ENCODE peak calls at places on chromosomes 12 and 14, in four cellular contexts. A is AG04450, D is left ventricle myocardium inferior, B is HAP-1. E is an unnamed sample.

GRCh38 chr14:24473211-24473610 is 30.6 kb upstream of the SDR39U1 start:
- DNase-seq in A (no peak), D (no peak), B (no peak), E (no peak)

GRCh38 chr14:65335548-65335947 is 77.0 kb upstream of the FUT8 start:
- DNase-seq in A (no peak), D (no peak), B (no peak), E (no peak)

GRCh38 chr12:1885605-1886245 is 32.7 kb downstream of the CACNA2D4 start:
- DNase-seq in A (no peak), D (no peak), B (no peak), E (no peak)

GRCh38 chr12:108302471-108303311 is 36.4 kb downstream of the CMKLR1 start:
- DNase-seq in A (no peak), D (peak), B (peak), E (no peak)

GRCh38 chr12:71772728-71773127 is 18.1 kb downstream of the RAB21 start:
- DNase-seq in A (no peak), D (no peak), B (no peak), E (no peak)

GRCh38 chr12:75479963-75480461 is 543 bp upstream of the GLIPR1 start:
- DNase-seq in A (no peak), D (no peak), B (no peak), E (no peak)

GRCh38 chr12:108360057-108360456 is 20.9 kb upstream of the CMKLR1 start:
- DNase-seq in A (no peak), D (no peak), B (no peak), E (no peak)

GRCh38 chr14:25032092-25032784 is 17.7 kb downstream of the STXBP6 start:
- DNase-seq in A (no peak), D (no peak), B (no peak), E (peak)

GRCh38 chr12:116483959-116484699 is 75.1 kb upstream of the MAP1LC3B2 start:
- DNase-seq in A (no peak), D (peak), B (no peak), E (no peak)

GRCh38 chr12:132596016-132596415 is 14.4 kb downstream of the LRCOL1 start:
- DNase-seq in A (no peak), D (no peak), B (no peak), E (no peak)

GRCh38 chr12:76422878-76423438 is 74.7 kb upstream of the BBS10 start:
- DNase-seq in A (peak), D (no peak), B (no peak), E (no peak)

GRCh38 chr14:20489093-20489994 is 16.0 kb upstream of the RNASE10 start:
- DNase-seq in A (no peak), D (no peak), B (no peak), E (peak)

GRCh38 chr12:9872743-9873142 is 3.6 kb upstream of the CLEC2B start:
- DNase-seq in A (no peak), D (no peak), B (peak), E (no peak)

GRCh38 chr12:107998863-107999262 is 130.2 kb upstream of the WSCD2 start:
- DNase-seq in A (no peak), D (no peak), B (no peak), E (no peak)

GRCh38 chr14:105857223-105857815 is 330.9 kb downstream of the TMEM121 start:
- DNase-seq in A (no peak), D (peak), B (no peak), E (no peak)

GRCh38 chr12:132428872-132429121 is 61.2 kb upstream of the FBRSL1 start:
- DNase-seq in A (no peak), D (no peak), B (no peak), E (no peak)

GRCh38 chr12:6700646-6701051 is at the start of gene PIANP:
- DNase-seq in A (no peak), D (peak), B (peak), E (no peak)

GRCh38 chr14:46063872-46064271 is 587.7 kb downstream of the RPL10L start:
- DNase-seq in A (no peak), D (no peak), B (no peak), E (no peak)

GRCh38 chr12:48717252-48717695 is 767 bp upstream of the CCNT1 start:
- DNase-seq in A (no peak), D (no peak), B (no peak), E (peak)

GRCh38 chr14:92443167-92443566 is 70.4 kb upstream of the RIN3 start:
- DNase-seq in A (no peak), D (no peak), B (no peak), E (no peak)

GRCh38 chr12:7129647-7130536 is at the start of gene CLSTN3:
- DNase-seq in A (no peak), D (peak), B (peak), E (peak)

GRCh38 chr12:120866143-120866542 is 38.0 kb downstream of the SPPL3 start:
- DNase-seq in A (no peak), D (no peak), B (no peak), E (no peak)

GRCh38 chr12:26242683-26243082 is 47.3 kb downstream of the SSPN start:
- DNase-seq in A (no peak), D (no peak), B (no peak), E (no peak)

GRCh38 chr12:107325075-107325474 is 231.7 kb upstream of the CRY1 start:
- DNase-seq in A (no peak), D (no peak), B (no peak), E (no peak)

GRCh38 chr12:43676183-43676813 is 82.3 kb downstream of the PUS7L start:
- DNase-seq in A (no peak), D (no peak), B (peak), E (peak)

GRCh38 chr12:66329941-66330340 is 27.6 kb downstream of the HELB start:
- DNase-seq in A (no peak), D (no peak), B (no peak), E (no peak)

GRCh38 chr12:27665704-27666103 is 30.5 kb upstream of the REP15 start:
- DNase-seq in A (no peak), D (no peak), B (no peak), E (no peak)

GRCh38 chr14:64705406-64706118 is 1.3 kb downstream of the PLEKHG3 start:
- DNase-seq in A (no peak), D (no peak), B (peak), E (no peak)

GRCh38 chr14:92590941-92591340 is 77.4 kb downstream of the RIN3 start:
- DNase-seq in A (no peak), D (no peak), B (no peak), E (no peak)

GRCh38 chr14:51977075-51977474 is 12.3 kb upstream of the RTRAF start:
- DNase-seq in A (no peak), D (no peak), B (no peak), E (no peak)

GRCh38 chr12:22740656-22741350 is 115.8 kb downstream of the ETNK1 start:
- DNase-seq in A (no peak), D (no peak), B (peak), E (no peak)

GRCh38 chr12:65596514-65597010 is 227.7 kb upstream of the HMGA2 start:
- DNase-seq in A (no peak), D (no peak), B (no peak), E (no peak)

GRCh38 chr12:45794422-45794821 is 64.9 kb downstream of the ARID2 start:
- DNase-seq in A (no peak), D (no peak), B (no peak), E (no peak)

GRCh38 chr14:44971459-44971858 is 9.5 kb downstream of the TOGARAM1 start:
- DNase-seq in A (no peak), D (no peak), B (no peak), E (no peak)

GRCh38 chr14:44970907-44971306 is 8.9 kb downstream of the TOGARAM1 start:
- DNase-seq in A (no peak), D (no peak), B (no peak), E (no peak)

GRCh38 chr14:44963775-44964380 is 1.9 kb downstream of the TOGARAM1 start:
- DNase-seq in A (no peak), D (no peak), B (peak), E (no peak)

GRCh38 chr14:44962573-44963528 is 861 bp downstream of the TOGARAM1 start:
- DNase-seq in A (peak), D (peak), B (peak), E (no peak)

DNA sequence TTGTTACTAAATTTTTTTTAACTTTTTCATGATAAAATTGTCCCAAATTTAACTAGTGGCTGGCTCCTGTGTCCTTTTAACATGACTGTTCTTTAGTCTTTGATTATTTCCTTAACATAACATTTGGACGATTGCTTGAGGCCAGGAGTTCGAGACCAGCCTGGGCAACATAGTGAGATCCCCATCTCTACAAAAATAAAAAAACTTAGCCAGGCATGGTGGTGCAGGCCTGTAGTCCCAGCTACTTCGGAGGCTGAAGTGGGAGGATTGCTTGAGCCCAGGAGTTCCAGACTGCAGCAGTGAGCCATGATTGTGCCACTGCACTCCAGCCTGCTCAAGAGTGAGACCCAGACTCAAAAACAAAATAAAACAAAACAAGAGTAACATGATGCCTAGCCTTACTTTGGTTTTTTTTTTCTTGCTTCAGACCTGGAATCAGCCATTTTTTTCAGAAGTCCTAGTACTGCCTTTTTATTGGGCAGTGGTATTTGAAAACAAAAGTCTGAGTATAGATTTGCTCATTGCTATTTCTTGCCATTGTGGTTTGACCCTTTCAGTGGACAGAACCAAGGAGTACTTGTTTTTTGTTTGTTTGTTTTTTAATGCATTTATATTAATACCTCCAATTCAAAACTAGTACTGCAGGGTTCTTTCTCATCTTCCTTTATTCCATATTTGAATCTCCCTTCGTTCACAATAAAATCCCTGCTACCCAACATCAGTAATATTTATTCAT is 4.8 kb downstream of the TOGARAM1 start:
- DNase-seq in A (no peak), D (no peak), B (no peak), E (no peak)
- H3K4me3 ChIP-seq in A (peak), D (peak), B (peak), E (no peak)

GRCh38 chr12:69329669-69330428 is 18.3 kb upstream of the LYZ start:
- DNase-seq in A (no peak), D (no peak), B (no peak), E (no peak)
- H3K4me3 ChIP-seq in A (no peak), D (no peak), B (no peak), E (no peak)

GRCh38 chr14:98770151-98770550 is 501.8 kb downstream of the BCL11B start:
- DNase-seq in A (no peak), D (no peak), B (no peak), E (no peak)
- H3K4me3 ChIP-seq in A (no peak), D (no peak), B (no peak), E (no peak)

GRCh38 chr12:51240971-51241370 is 2.3 kb downstream of the DAZAP2 start:
- DNase-seq in A (peak), D (no peak), B (no peak), E (no peak)

GRCh38 chr12:51244269-51244668 is 5.6 kb downstream of the DAZAP2 start:
- DNase-seq in A (no peak), D (no peak), B (no peak), E (no peak)

GRCh38 chr12:51238510-51239334 is at the start of gene DAZAP2:
- DNase-seq in A (peak), D (peak), B (peak), E (peak)

GRCh38 chr12:51242896-51243295 is 4.3 kb downstream of the DAZAP2 start:
- DNase-seq in A (no peak), D (no peak), B (no peak), E (no peak)

GRCh38 chr12:51242150-51242549 is 3.5 kb downstream of the DAZAP2 start:
- DNase-seq in A (no peak), D (peak), B (no peak), E (no peak)
- H3K4me3 ChIP-seq in A (no peak), D (no peak), B (no peak), E (no peak)

GRCh38 chr12:102349079-102349478 is 131.3 kb downstream of the IGF1 start:
- DNase-seq in A (no peak), D (no peak), B (no peak), E (no peak)
- H3K4me3 ChIP-seq in A (no peak), D (no peak), B (no peak), E (no peak)

GRCh38 chr12:112421363-112421762 is 2.6 kb downstream of the PTPN11 start:
- DNase-seq in A (no peak), D (no peak), B (no peak), E (no peak)
- H3K4me3 ChIP-seq in A (no peak), D (no peak), B (no peak), E (no peak)

DNA sequence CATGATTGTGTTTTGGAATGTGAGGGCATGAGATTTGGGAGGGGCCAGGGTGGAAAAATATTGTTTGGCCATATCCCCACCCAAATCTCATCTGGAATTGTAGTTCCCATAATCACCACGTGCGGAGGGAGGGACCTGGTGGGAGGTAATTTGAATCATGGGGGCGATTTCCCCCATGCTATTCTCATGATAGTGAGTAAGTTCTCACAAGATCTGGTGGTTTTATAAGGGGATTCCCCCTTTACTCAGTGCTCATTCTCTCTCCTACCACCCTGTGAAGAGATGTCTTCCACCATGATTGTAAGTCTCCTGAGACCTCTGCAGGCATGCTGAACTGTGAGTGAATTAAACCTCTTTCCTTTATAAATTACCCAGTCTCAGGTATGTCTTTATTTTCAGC is 15.7 kb downstream of the OR10P1 start:
- DNase-seq in A (no peak), D (no peak), B (no peak), E (no peak)
- H3K4me3 ChIP-seq in A (no peak), D (no peak), B (no peak), E (no peak)

GRCh38 chr14:101459392-101459900 is 101.8 kb upstream of the DIO3 start:
- DNase-seq in A (no peak), D (no peak), B (no peak), E (no peak)
- H3K4me3 ChIP-seq in A (no peak), D (peak), B (no peak), E (no peak)

DNA sequence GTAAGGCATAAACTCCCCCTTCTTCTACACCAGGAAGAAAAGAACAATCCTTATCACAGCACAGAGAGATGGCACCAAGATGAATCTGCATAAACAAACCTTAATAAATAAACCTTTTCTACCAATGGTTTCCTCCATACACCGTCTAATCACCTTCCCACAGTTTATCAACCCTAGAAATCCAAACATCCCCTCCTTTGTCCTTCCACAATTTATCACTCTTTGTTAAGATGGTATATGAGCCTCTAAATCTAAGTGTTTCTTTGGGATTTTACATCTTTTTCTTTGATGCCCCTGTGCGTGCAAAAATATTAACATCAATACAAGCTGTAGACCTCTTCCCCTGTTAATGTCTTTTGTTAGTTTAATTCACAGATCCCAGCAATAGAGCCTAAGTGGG is 12.5 kb downstream of the DICER1 start:
- DNase-seq in A (no peak), D (no peak), B (no peak), E (no peak)
- H3K4me3 ChIP-seq in A (no peak), D (no peak), B (no peak), E (no peak)

DNA sequence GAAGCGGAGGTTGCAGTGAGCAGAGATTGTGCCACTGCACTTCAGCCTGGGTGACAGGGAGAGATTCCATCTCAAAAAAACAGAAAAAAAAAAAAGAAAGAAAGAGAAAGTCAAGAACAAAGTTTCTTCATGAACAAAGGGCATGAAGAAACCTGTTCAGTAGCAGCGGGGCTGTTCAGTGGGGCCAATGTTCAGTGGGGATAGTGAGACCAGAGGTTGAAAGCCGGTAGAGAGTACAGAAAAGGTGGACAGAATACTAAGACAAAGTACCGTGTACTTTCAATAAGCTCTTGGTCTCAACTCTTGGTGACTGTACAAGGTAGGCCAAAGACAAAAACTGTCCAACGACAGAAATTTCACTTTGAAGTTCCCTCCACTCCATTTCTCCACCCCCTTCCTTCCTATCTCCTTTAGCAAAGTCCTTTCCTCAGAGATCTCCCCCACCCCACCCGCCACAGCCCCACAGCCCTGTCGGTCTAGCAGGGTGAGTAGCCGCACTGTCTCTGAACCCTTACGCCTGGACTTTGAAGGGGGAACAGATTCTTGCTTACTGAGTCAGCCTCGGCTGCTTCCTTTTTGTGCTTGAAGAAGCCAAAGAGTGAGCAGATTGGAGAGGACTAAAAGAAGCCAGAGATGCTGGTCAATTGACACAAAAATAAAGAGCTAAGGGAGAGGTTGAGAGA is 44.3 kb upstream of the FOS start:
- DNase-seq in A (peak), D (peak), B (no peak), E (no peak)
- H3K4me3 ChIP-seq in A (no peak), D (no peak), B (no peak), E (no peak)